ENCODE peak calls at places on chromosome 1, in seven cellular contexts. L is Karpas-422; O is Jurkat, Clone E6-1; J is GM23248; E is HCT116; C is GM23338; P is psoas muscle. M is an unnamed sample.

GRCh38 chr1:205976708-205977107 is 26.5 kb downstream of the RAB7B start:
- DNase-seq in L (no peak), O (no peak), J (peak), E (no peak), C (peak), P (peak), M (no peak)

GRCh38 chr1:202223110-202223834 is 29.7 kb downstream of the LGR6 start:
- DNase-seq in L (no peak), O (no peak), J (no peak), E (no peak), C (no peak), P (no peak), M (no peak)

GRCh38 chr1:12591267-12591938 is 26.6 kb downstream of the DHRS3 start:
- DNase-seq in L (no peak), O (no peak), J (peak), E (no peak), C (no peak), P (peak), M (no peak)

GRCh38 chr1:4668738-4669700 is 14.6 kb downstream of the AJAP1 start:
- DNase-seq in L (no peak), O (no peak), J (peak), E (no peak), C (no peak), P (no peak), M (no peak)

GRCh38 chr1:34928066-34928864 is 1.2 kb downstream of the DLGAP3 start:
- DNase-seq in L (no peak), O (no peak), J (no peak), E (no peak), C (peak), P (no peak), M (no peak)

GRCh38 chr1:96187027-96187426 is 534.6 kb upstream of the PTBP2 start:
- DNase-seq in L (no peak), O (no peak), J (no peak), E (no peak), C (peak), P (no peak), M (no peak)

GRCh38 chr1:182301467-182302198 is 90.0 kb downstream of the GLUL start:
- DNase-seq in L (no peak), O (peak), J (peak), E (peak), C (peak), P (no peak), M (peak)

GRCh38 chr1:214427871-214428277 is 123.5 kb downstream of the PTPN14 start:
- DNase-seq in L (peak), O (peak), J (peak), E (peak), C (peak), P (no peak), M (peak)

GRCh38 chr1:34231441-34231840 is 54.7 kb downstream of the C1orf94 start:
- DNase-seq in L (no peak), O (no peak), J (no peak), E (no peak), C (no peak), P (no peak), M (no peak)

GRCh38 chr1:16375521-16376359 is 8.7 kb downstream of the SZRD1 start:
- DNase-seq in L (no peak), O (no peak), J (peak), E (no peak), C (no peak), P (no peak), M (no peak)

GRCh38 chr1:210239295-210240155 is 6.9 kb downstream of the SERTAD4 start:
- DNase-seq in L (no peak), O (no peak), J (peak), E (peak), C (peak), P (no peak), M (peak)

GRCh38 chr1:245566952-245567351 is 412.2 kb downstream of the KIF26B start:
- DNase-seq in L (no peak), O (no peak), J (peak), E (no peak), C (no peak), P (no peak), M (no peak)

GRCh38 chr1:5910666-5911065 is 81.6 kb downstream of the NPHP4 start:
- DNase-seq in L (no peak), O (no peak), J (no peak), E (no peak), C (no peak), P (no peak), M (no peak)

GRCh38 chr1:15526021-15526489 is 593 bp upstream of the DNAJC16 start:
- DNase-seq in L (peak), O (no peak), J (no peak), E (no peak), C (peak), P (no peak), M (no peak)

DNA sequence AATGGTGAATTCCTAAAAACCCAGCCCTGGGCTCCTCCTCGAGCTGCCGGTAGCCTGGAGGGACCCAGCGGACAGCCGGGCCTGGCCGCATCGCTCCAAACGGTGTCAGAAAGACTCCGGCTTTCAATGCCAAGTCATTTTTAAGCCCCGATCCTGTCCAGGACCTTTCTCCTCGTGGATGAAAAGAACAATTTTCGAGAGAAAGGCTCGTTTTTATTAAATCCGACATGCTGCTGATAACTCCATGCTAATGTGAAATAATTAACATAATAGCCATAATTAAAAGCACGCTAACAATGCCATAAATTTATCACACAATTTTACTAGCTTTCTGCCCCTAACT is 4.6 kb upstream of the FOXD3 start:
- DNase-seq in L (no peak), O (no peak), J (no peak), E (no peak), C (peak), P (no peak), M (no peak)
- H3K4me3 ChIP-seq in L (peak), O (peak), J (peak), E (peak), C (peak), P (peak), M (no peak)

GRCh38 chr1:42847721-42848470 is 1.5 kb downstream of the ZNF691 start:
- DNase-seq in L (peak), O (no peak), J (no peak), E (no peak), C (no peak), P (no peak), M (no peak)
- H3K4me3 ChIP-seq in L (peak), O (peak), J (peak), E (peak), C (peak), P (peak), M (peak)

DNA sequence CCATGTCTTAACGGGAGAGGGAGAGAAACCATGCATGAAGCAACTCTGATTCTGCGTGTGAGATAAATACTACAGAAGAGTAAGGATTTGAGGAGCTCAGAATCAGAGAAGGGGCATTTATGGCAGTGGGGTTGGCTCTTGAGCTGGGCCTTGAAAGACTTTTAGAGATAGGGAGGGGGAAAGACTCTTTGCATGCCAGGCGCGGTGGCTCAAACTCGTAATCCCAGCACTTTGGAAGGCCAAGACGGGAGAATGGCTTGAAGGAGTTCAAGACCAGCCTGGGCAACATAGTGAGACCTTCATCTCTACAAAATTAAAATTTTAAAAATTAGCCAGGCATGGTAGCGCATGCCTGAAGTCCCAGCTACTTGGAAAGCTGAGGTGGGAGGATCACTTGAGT is 672 bp downstream of the ARMH1 start:
- DNase-seq in L (no peak), O (no peak), J (no peak), E (no peak), C (no peak), P (no peak), M (no peak)
- H3K4me3 ChIP-seq in L (peak), O (peak), J (peak), E (peak), C (peak), P (peak), M (peak)

GRCh38 chr1:93206567-93206954 is 26.0 kb downstream of the CCDC18 start:
- DNase-seq in L (no peak), O (no peak), J (no peak), E (no peak), C (no peak), P (no peak), M (no peak)
- H3K4me3 ChIP-seq in L (no peak), O (no peak), J (no peak), E (no peak), C (no peak), P (no peak), M (no peak)

GRCh38 chr1:8679929-8680504 is 137.4 kb downstream of the RERE start:
- DNase-seq in L (no peak), O (no peak), J (no peak), E (no peak), C (no peak), P (no peak), M (no peak)
- H3K4me3 ChIP-seq in L (no peak), O (no peak), J (no peak), E (no peak), C (no peak), P (no peak), M (no peak)

GRCh38 chr1:20463502-20463901 is 22.5 kb downstream of the CAMK2N1 start:
- DNase-seq in L (no peak), O (no peak), J (no peak), E (no peak), C (no peak), P (no peak), M (no peak)

GRCh38 chr1:20454004-20454403 is 32.0 kb downstream of the CAMK2N1 start:
- DNase-seq in L (no peak), O (no peak), J (no peak), E (no peak), C (no peak), P (no peak), M (no peak)

GRCh38 chr1:20462397-20462796 is 23.6 kb downstream of the CAMK2N1 start:
- DNase-seq in L (no peak), O (no peak), J (no peak), E (no peak), C (no peak), P (no peak), M (no peak)

DNA sequence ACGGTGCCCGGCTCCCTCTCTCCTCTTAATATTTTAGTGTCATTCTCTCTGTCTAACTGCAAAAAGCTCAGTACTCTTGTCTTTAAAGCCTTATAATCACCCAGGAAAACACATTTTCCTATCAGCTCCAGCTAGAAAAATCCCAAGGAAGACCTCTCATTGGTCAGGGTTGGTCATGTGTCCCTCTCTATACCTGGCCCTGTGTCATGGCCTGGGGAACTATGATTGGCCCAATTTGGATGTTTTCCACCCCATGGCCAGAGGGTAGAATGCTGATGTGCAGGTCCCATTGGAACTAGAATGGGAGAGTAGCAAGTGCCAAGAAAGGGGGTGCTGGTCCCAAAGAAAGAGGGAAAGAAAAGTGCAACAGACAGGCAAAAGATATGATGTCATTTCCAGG is 27.3 kb downstream of the CAMK2N1 start:
- DNase-seq in L (no peak), O (no peak), J (no peak), E (no peak), C (no peak), P (no peak), M (no peak)
- H3K4me3 ChIP-seq in L (no peak), O (no peak), J (no peak), E (no peak), C (no peak), P (no peak), M (no peak)

DNA sequence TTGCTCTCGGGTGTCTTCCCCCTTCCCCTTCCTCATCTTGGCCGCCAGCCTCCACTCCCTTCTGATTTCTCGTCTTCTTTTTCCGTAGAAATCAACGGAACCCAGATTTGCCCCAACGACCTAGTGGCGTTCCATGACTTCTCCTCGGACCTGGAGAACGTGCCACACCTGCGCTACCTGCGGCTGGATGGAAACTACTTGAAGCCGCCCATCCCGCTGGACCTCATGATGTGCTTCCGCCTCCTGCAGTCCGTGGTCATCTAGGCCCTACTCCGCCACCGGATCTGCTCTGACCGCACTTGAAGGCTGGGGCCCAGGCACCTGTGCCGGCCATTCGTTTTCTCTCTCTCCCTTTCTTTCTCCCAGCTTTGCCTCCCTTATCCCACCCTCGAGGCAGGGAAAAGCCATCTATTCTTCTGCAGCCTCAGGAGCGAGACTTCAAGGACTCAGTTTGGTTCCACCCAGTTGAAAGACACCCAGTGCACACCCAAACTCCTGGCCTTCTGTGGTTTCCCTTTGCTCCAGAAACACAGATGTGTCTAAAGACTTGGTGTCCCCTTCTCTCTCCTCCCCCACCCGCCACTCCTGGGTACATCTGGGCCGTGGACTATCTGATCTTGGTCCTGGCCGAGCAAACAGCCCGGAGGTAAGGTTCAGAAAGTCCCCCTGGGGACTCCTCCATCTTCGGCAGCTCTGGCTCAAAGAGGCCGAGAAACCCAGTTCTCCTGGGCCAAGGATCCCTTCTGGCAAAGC is 7.2 kb upstream of the OPTC start:
- DNase-seq in L (no peak), O (no peak), J (peak), E (no peak), C (no peak), P (no peak), M (no peak)
- H3K4me3 ChIP-seq in L (peak), O (peak), J (peak), E (no peak), C (peak), P (peak), M (peak)

GRCh38 chr1:87682565-87682964 is 353.9 kb downstream of the LMO4 start:
- DNase-seq in L (peak), O (no peak), J (no peak), E (no peak), C (peak), P (no peak), M (no peak)

GRCh38 chr1:87684786-87685185 is 356.1 kb downstream of the LMO4 start:
- DNase-seq in L (no peak), O (no peak), J (peak), E (no peak), C (peak), P (no peak), M (peak)

GRCh38 chr1:87685366-87686136 is 356.9 kb downstream of the LMO4 start:
- DNase-seq in L (no peak), O (no peak), J (no peak), E (no peak), C (peak), P (no peak), M (no peak)

GRCh38 chr1:87684194-87684593 is 355.5 kb downstream of the LMO4 start:
- DNase-seq in L (no peak), O (no peak), J (peak), E (no peak), C (peak), P (no peak), M (peak)

DNA sequence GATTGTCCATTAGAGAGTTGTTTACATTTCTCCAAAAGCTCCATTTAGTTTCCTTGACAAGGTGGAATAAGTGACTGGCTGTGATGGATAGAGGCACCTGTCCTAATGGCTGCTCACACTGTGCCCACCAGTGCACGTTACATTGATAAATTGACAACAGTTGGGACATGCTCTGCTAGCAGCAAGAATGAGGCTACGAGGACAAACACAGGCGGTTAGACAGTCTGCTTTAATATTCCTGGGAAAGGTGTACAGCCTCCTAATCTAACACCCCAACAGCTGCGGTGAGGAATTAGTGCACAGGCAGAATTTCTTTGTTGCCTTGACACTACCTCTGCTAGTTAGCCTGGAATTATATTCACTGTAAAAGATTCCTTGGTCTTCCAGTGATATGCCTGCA is 354.9 kb downstream of the LMO4 start:
- DNase-seq in L (no peak), O (no peak), J (no peak), E (no peak), C (no peak), P (no peak), M (no peak)
- H3K4me3 ChIP-seq in L (no peak), O (no peak), J (peak), E (no peak), C (peak), P (peak), M (no peak)

GRCh38 chr1:11046270-11046566 is 821 bp downstream of the MASP2 start:
- DNase-seq in L (no peak), O (no peak), J (no peak), E (no peak), C (no peak), P (no peak), M (no peak)

GRCh38 chr1:11042995-11043874 is 3.8 kb downstream of the MASP2 start:
- DNase-seq in L (no peak), O (no peak), J (no peak), E (no peak), C (no peak), P (no peak), M (no peak)

GRCh38 chr1:11044086-11044848 is 2.8 kb downstream of the MASP2 start:
- DNase-seq in L (no peak), O (no peak), J (no peak), E (no peak), C (no peak), P (no peak), M (no peak)

GRCh38 chr1:11045428-11046269 is 1.4 kb downstream of the MASP2 start:
- DNase-seq in L (peak), O (no peak), J (no peak), E (no peak), C (peak), P (no peak), M (no peak)

DNA sequence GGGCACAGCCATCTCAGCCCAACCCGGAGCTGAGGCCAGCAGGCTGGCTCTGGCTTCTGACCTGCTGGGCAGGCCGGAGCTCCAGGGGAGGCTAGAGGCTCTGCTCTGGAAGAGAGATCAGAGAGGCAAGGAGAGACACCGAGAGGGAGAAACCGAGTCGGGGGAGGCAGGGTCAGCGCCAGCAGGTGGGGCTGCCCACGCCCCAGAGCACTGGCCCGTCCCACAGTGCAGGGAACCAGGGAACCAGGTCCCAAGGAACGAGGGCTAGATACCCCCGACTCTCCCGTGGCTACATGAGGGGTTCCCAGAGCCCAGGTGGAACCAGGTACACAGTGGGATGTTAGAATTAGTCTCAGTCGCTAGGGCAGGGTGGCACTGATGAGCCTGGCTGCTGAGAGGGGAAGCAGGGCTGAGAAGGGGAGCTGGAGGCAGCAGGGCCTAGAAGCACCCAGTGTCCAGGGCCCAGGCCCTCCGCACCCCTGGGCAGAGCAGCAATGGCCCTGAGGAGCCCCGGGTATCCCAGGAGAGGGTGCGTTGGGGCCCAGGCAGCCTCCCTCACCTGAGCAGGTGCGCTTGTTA is 2.1 kb downstream of the MASP2 start:
- DNase-seq in L (no peak), O (no peak), J (no peak), E (no peak), C (no peak), P (no peak), M (no peak)
- H3K4me3 ChIP-seq in L (no peak), O (no peak), J (no peak), E (no peak), C (no peak), P (no peak), M (no peak)

GRCh38 chr1:156497078-156497742 is 3.4 kb downstream of the MEF2D start:
- DNase-seq in L (peak), O (no peak), J (peak), E (no peak), C (no peak), P (no peak), M (no peak)

GRCh38 chr1:156497743-156498446 is 2.7 kb downstream of the MEF2D start:
- DNase-seq in L (peak), O (no peak), J (peak), E (no peak), C (peak), P (no peak), M (no peak)

GRCh38 chr1:156494309-156494895 is 6.2 kb downstream of the MEF2D start:
- DNase-seq in L (peak), O (no peak), J (peak), E (no peak), C (no peak), P (peak), M (no peak)

GRCh38 chr1:156495401-156496140 is 5.0 kb downstream of the MEF2D start:
- DNase-seq in L (no peak), O (no peak), J (peak), E (no peak), C (no peak), P (peak), M (no peak)

GRCh38 chr1:156496211-156496761 is 4.3 kb downstream of the MEF2D start:
- DNase-seq in L (peak), O (no peak), J (peak), E (no peak), C (no peak), P (no peak), M (no peak)
- H3K4me3 ChIP-seq in L (peak), O (no peak), J (peak), E (no peak), C (no peak), P (peak), M (no peak)